ENCODE peak calls at places on chromosomes 5 and 9, in four cellular contexts. One of them, this sample, is unnamed.

GRCh38 chr5:141960018-141960417 is 2.0 kb upstream of the PCDH12 start:
- DNase-seq in psoas muscle: no peak
- DNase-seq in endodermal cell: no peak
- DNase-seq in GM03348: no peak
- DNase-seq in this sample: no peak

GRCh38 chr9:124010665-124011321 is 775 bp upstream of the LHX2 start:
- DNase-seq in endodermal cell: peak
- DNase-seq in psoas muscle: no peak
- DNase-seq in GM03348: peak
- DNase-seq in this sample: no peak

GRCh38 chr5:111308951-111309350 is 84.8 kb downstream of the CAMK4 start:
- DNase-seq in psoas muscle: no peak
- DNase-seq in GM03348: no peak
- DNase-seq in endodermal cell: peak
- DNase-seq in this sample: no peak

GRCh38 chr5:80192507-80193241 is 63.2 kb downstream of the SERINC5 start:
- DNase-seq in psoas muscle: peak
- DNase-seq in GM03348: peak
- DNase-seq in endodermal cell: peak
- DNase-seq in this sample: peak

GRCh38 chr9:90600029-90600428 is 42.6 kb downstream of the DIRAS2 start:
- DNase-seq in psoas muscle: no peak
- DNase-seq in endodermal cell: peak
- DNase-seq in GM03348: no peak
- DNase-seq in this sample: no peak

GRCh38 chr9:31153250-31153840 is 1231.1 kb upstream of the ACO1 start:
- DNase-seq in GM03348: no peak
- DNase-seq in psoas muscle: no peak
- DNase-seq in endodermal cell: no peak
- DNase-seq in this sample: no peak

GRCh38 chr5:26487553-26487952 is 550.8 kb downstream of the CDH9 start:
- DNase-seq in GM03348: no peak
- DNase-seq in psoas muscle: no peak
- DNase-seq in endodermal cell: peak
- DNase-seq in this sample: no peak

GRCh38 chr5:851076-851475 is 290 bp upstream of the ZDHHC11 start:
- DNase-seq in psoas muscle: peak
- DNase-seq in GM03348: no peak
- DNase-seq in endodermal cell: no peak
- DNase-seq in this sample: peak

GRCh38 chr5:40223884-40224402 is 455.8 kb upstream of the PTGER4 start:
- DNase-seq in endodermal cell: no peak
- DNase-seq in GM03348: peak
- DNase-seq in psoas muscle: no peak
- DNase-seq in this sample: no peak

GRCh38 chr9:92481029-92481633 is 1.2 kb downstream of the ASPN start:
- DNase-seq in GM03348: no peak
- DNase-seq in endodermal cell: no peak
- DNase-seq in psoas muscle: no peak
- DNase-seq in this sample: no peak

GRCh38 chr5:68285075-68285827 is 69.7 kb downstream of the PIK3R1 start:
- DNase-seq in GM03348: no peak
- DNase-seq in endodermal cell: no peak
- DNase-seq in psoas muscle: no peak
- DNase-seq in this sample: no peak

GRCh38 chr5:179732918-179733763 is 519 bp downstream of the MAML1 start:
- DNase-seq in psoas muscle: peak
- DNase-seq in GM03348: peak
- DNase-seq in endodermal cell: peak
- DNase-seq in this sample: peak

GRCh38 chr5:16178745-16179372 is 732 bp downstream of the MARCHF11 start:
- DNase-seq in endodermal cell: peak
- DNase-seq in psoas muscle: peak
- DNase-seq in GM03348: peak
- DNase-seq in this sample: peak

GRCh38 chr5:128775537-128775936 is 189.8 kb upstream of the SLC27A6 start:
- DNase-seq in GM03348: no peak
- DNase-seq in endodermal cell: no peak
- DNase-seq in psoas muscle: no peak
- DNase-seq in this sample: no peak

GRCh38 chr5:124289122-124289521 is 457.3 kb downstream of the ZNF608 start:
- DNase-seq in GM03348: no peak
- DNase-seq in endodermal cell: no peak
- DNase-seq in psoas muscle: peak
- DNase-seq in this sample: peak

GRCh38 chr5:134873494-134873893 is 677 bp upstream of the TXNDC15 start:
- DNase-seq in GM03348: no peak
- DNase-seq in endodermal cell: peak
- DNase-seq in psoas muscle: no peak
- DNase-seq in this sample: no peak

GRCh38 chr5:57448287-57448686 is 34.3 kb downstream of the ACTBL2 start:
- DNase-seq in endodermal cell: no peak
- DNase-seq in GM03348: no peak
- DNase-seq in psoas muscle: no peak
- DNase-seq in this sample: no peak

GRCh38 chr9:129040113-129040643 is 3.8 kb downstream of the MIGA2 start:
- DNase-seq in GM03348: no peak
- DNase-seq in endodermal cell: no peak
- DNase-seq in psoas muscle: no peak
- DNase-seq in this sample: no peak

GRCh38 chr5:141412853-141413539 is at the start of gene PCDHGA10:
- DNase-seq in endodermal cell: peak
- DNase-seq in GM03348: peak
- DNase-seq in psoas muscle: peak
- DNase-seq in this sample: no peak

GRCh38 chr5:22678886-22679285 is 174.3 kb downstream of the CDH12 start:
- DNase-seq in GM03348: no peak
- DNase-seq in endodermal cell: no peak
- DNase-seq in psoas muscle: no peak
- DNase-seq in this sample: no peak